ENCODE peak calls at places on chromosomes 1 and 21, in four cellular contexts. V is body of pancreas, R is H7, S is T-helper 1 cell. Y is an unnamed sample.

GRCh38 chr1:6473156-6473555 is 7.2 kb upstream of the TNFRSF25 start:
- DNase-seq in V (no peak), S (no peak), R (no peak), Y (no peak)

GRCh38 chr1:229757226-229757625 is 131.2 kb downstream of the URB2 start:
- DNase-seq in S (no peak), V (no peak), R (no peak), Y (no peak)

GRCh38 chr1:61171346-61171745 is 89.0 kb downstream of the NFIA start:
- DNase-seq in R (no peak), V (no peak), S (no peak), Y (no peak)

GRCh38 chr1:164561461-164561860 is 2.5 kb downstream of the PBX1 start:
- DNase-seq in R (no peak), S (no peak), V (no peak), Y (no peak)

GRCh38 chr1:170694172-170694926 is 30.4 kb downstream of the PRRX1 start:
- DNase-seq in V (no peak), S (no peak), R (no peak), Y (no peak)

GRCh38 chr21:40191196-40191595 is 324.0 kb downstream of the PCP4 start:
- DNase-seq in R (no peak), V (no peak), S (no peak), Y (no peak)

GRCh38 chr1:217718873-217719272 is 87.7 kb downstream of the SPATA17 start:
- DNase-seq in V (no peak), S (no peak), R (no peak), Y (no peak)

GRCh38 chr1:41394918-41395598 is 33.8 kb downstream of the FOXO6 start:
- DNase-seq in S (no peak), R (peak; percentile 96), V (no peak), Y (no peak)

GRCh38 chr1:204070895-204071294 is 2.0 kb upstream of the SOX13 start:
- DNase-seq in V (no peak), R (no peak), S (no peak), Y (no peak)

GRCh38 chr1:237478842-237479241 is 411.9 kb downstream of the ZP4 start:
- DNase-seq in R (no peak), S (no peak), V (no peak), Y (no peak)

GRCh38 chr1:176033474-176033873 is 173.6 kb downstream of the COP1 start:
- DNase-seq in R (no peak), S (no peak), V (no peak), Y (no peak)

GRCh38 chr1:46026531-46026930 is 105.9 kb downstream of the PIK3R3 start:
- DNase-seq in R (no peak), V (no peak), S (no peak), Y (no peak)

GRCh38 chr1:32074841-32075240 is 2.1 kb downstream of the TMEM39B start:
- DNase-seq in V (no peak), S (no peak), R (no peak), Y (no peak)

GRCh38 chr1:6502000-6502891 is 10.8 kb upstream of the PLEKHG5 start:
- DNase-seq in R (peak; percentile 60), V (peak; percentile 44), S (no peak), Y (no peak)

GRCh38 chr1:16082283-16083038 is 9.0 kb upstream of the FAM131C start:
- DNase-seq in V (peak; percentile 75), S (peak; percentile 50), R (peak; percentile 93), Y (no peak)

GRCh38 chr1:233598891-233599541 is 14.9 kb upstream of the KCNK1 start:
- DNase-seq in V (no peak), R (no peak), S (no peak), Y (no peak)

GRCh38 chr1:94738371-94738770 is 81.8 kb upstream of the SLC44A3 start:
- DNase-seq in V (no peak), S (no peak), R (no peak), Y (no peak)

GRCh38 chr1:84598418-84598817 is 24.2 kb upstream of the CTBS start:
- DNase-seq in S (no peak), V (no peak), R (no peak), Y (no peak)

GRCh38 chr1:153546371-153546770 is 765 bp upstream of the S100A4 start:
- DNase-seq in V (no peak), S (no peak), R (no peak), Y (no peak)

GRCh38 chr1:17259233-17259873 is 10.5 kb downstream of the PADI3 start:
- DNase-seq in S (no peak), R (no peak), V (no peak), Y (peak; percentile 40)

GRCh38 chr1:85344256-85344694 is 67.8 kb upstream of the BCL10 start:
- DNase-seq in V (peak; percentile 56), S (no peak), R (peak; percentile 77), Y (no peak)

GRCh38 chr1:231584117-231584516 is 42.5 kb upstream of the DISC1 start:
- DNase-seq in R (no peak), S (no peak), V (no peak), Y (peak; percentile 32)

GRCh38 chr21:14916676-14917141 is 148.1 kb downstream of the NRIP1 start:
- DNase-seq in S (no peak), V (no peak), R (no peak), Y (peak; percentile 33)

GRCh38 chr1:8821084-8821483 is 3.6 kb upstream of the RERE start:
- DNase-seq in S (no peak), V (no peak), R (no peak), Y (no peak)

GRCh38 chr1:27601771-27602509 is 2.0 kb downstream of the AHDC1 start:
- DNase-seq in S (no peak), V (peak; percentile 74), R (peak; percentile 80), Y (no peak)

GRCh38 chr1:66288048-66288447 is 245.9 kb upstream of the SGIP1 start:
- DNase-seq in R (no peak), S (no peak), V (no peak), Y (no peak)

GRCh38 chr1:36918604-36919003 is 115.7 kb downstream of the GRIK3 start:
- DNase-seq in S (no peak), V (no peak), R (peak; percentile 1), Y (no peak)

GRCh38 chr1:21149430-21149861 is 27.3 kb downstream of the EIF4G3 start:
- DNase-seq in R (no peak), S (no peak), V (peak; percentile 19), Y (no peak)

GRCh38 chr1:15296602-15297321 is 49.7 kb downstream of the FHAD1 start:
- DNase-seq in R (peak; percentile 51), V (no peak), S (no peak), Y (no peak)

GRCh38 chr1:68231627-68232303 is 558 bp downstream of the WLS start:
- DNase-seq in R (peak; percentile 75), V (peak; percentile 74), S (no peak), Y (no peak)

GRCh38 chr1:93616221-93616995 is 65.2 kb downstream of the BCAR3 start:
- DNase-seq in S (no peak), V (no peak), R (no peak), Y (no peak)

GRCh38 chr1:227790868-227791267 is 24.6 kb upstream of the PRSS38 start:
- DNase-seq in R (no peak), S (no peak), V (no peak), Y (no peak)

GRCh38 chr1:234631721-234632125 is 21.7 kb upstream of the IRF2BP2 start:
- DNase-seq in V (no peak), R (no peak), S (no peak), Y (peak; percentile 62)

GRCh38 chr21:42376338-42376982 is 10.1 kb upstream of the TFF1 start:
- DNase-seq in V (peak; percentile 43), S (no peak), R (peak; percentile 74), Y (no peak)

GRCh38 chr1:6969106-6969505 is 183.9 kb downstream of the CAMTA1 start:
- DNase-seq in V (no peak), S (no peak), R (no peak), Y (no peak)

Y was measured in retinal pigment epithelial cell.